ENCODE peak calls at places on chromosome 3, in five cellular contexts. X, H, I, V and R are unnamed samples.

GRCh38 chr3:196192036-196193001 is 18.9 kb downstream of the ZDHHC19 start:
- DNase-seq in V (no peak), I (no peak), H (no peak), X (no peak), R (no peak)

GRCh38 chr3:165874663-165875489 is 37.7 kb upstream of the BCHE start:
- DNase-seq in X (no peak), V (no peak), I (no peak), H (no peak), R (no peak)

GRCh38 chr3:45599424-45599886 is 4.9 kb downstream of the LIMD1 start:
- DNase-seq in I (no peak), H (peak), X (no peak), V (no peak), R (no peak)

GRCh38 chr3:196240424-196240823 is 24.1 kb downstream of the SLC51A start:
- DNase-seq in I (no peak), V (no peak), H (no peak), X (no peak), R (no peak)

GRCh38 chr3:107431298-107432012 is 54.2 kb downstream of the CCDC54 start:
- DNase-seq in X (peak), H (peak), V (no peak), I (peak), R (no peak)

GRCh38 chr3:171192176-171192854 is 165.8 kb upstream of the SLC2A2 start:
- DNase-seq in H (no peak), I (no peak), V (peak), X (no peak), R (no peak)

GRCh38 chr3:183013074-183013473 is 32.7 kb upstream of the DCUN1D1 start:
- DNase-seq in I (no peak), H (no peak), X (no peak), V (no peak), R (no peak)

GRCh38 chr3:106829206-106829605 is 548.0 kb upstream of the CCDC54 start:
- DNase-seq in H (no peak), I (no peak), X (no peak), V (no peak), R (no peak)

GRCh38 chr3:152719264-152719663 is 115.7 kb upstream of the P2RY1 start:
- DNase-seq in X (no peak), I (no peak), V (peak), H (no peak), R (no peak)

GRCh38 chr3:58271901-58272501 is 34.0 kb upstream of the RPP14 start:
- DNase-seq in I (no peak), V (peak), H (no peak), X (no peak), R (peak)

GRCh38 chr3:160478338-160478737 is 28.8 kb upstream of the TRIM59 start:
- DNase-seq in V (no peak), I (no peak), X (no peak), H (no peak), R (no peak)

GRCh38 chr3:73765878-73766564 is 141.3 kb upstream of the PDZRN3 start:
- DNase-seq in V (no peak), H (no peak), X (no peak), I (no peak), R (no peak)

GRCh38 chr3:38620236-38620635 is 29.3 kb downstream of the SCN5A start:
- DNase-seq in H (no peak), X (no peak), I (no peak), V (no peak), R (no peak)